ENCODE peak calls at places on chromosomes 7 and 10, in seven cellular contexts. T is thoracic aorta; G is amniotic stem cell; S is NCI-H1930; O is activated T-cell treated with anti-CD3 and anti-CD28 coated beads, Interleukin-2, amount 50 U/mL, for 24 hours; N is NCI-H345; Q is neural crest cell. Z is an unnamed sample.

GRCh38 chr10:18328941-18329340 is 188.7 kb downstream of the CACNB2 start:
- DNase-seq in T (no peak), G (no peak), S (no peak), O (no peak), N (no peak), Q (no peak), Z (no peak)

GRCh38 chr7:44292876-44293560 is 32.4 kb downstream of the CAMK2B start:
- DNase-seq in T (no peak), G (no peak), S (no peak), O (no peak), N (no peak), Q (no peak), Z (no peak)

GRCh38 chr10:30858499-30858898 is 173.2 kb downstream of the ZNF438 start:
- DNase-seq in T (no peak), G (no peak), S (no peak), O (no peak), N (no peak), Q (no peak), Z (no peak)

GRCh38 chr7:92613720-92614119 is 23.5 kb upstream of the FAM133B start:
- DNase-seq in T (no peak), G (no peak), S (no peak), O (no peak), N (no peak), Q (no peak), Z (no peak)

GRCh38 chr7:77338883-77339629 is 77.1 kb downstream of the GSAP start:
- DNase-seq in T (no peak), G (no peak), S (no peak), O (no peak), N (no peak), Q (no peak), Z (no peak)

GRCh38 chr10:131778842-131779241 is 122.0 kb upstream of the PPP2R2D start:
- DNase-seq in T (no peak), G (no peak), S (no peak), O (no peak), N (no peak), Q (no peak), Z (no peak)

GRCh38 chr10:133474833-133475734 is 21.3 kb downstream of the SCART1 start:
- DNase-seq in T (no peak), G (no peak), S (no peak), O (no peak), N (no peak), Q (no peak), Z (no peak)

GRCh38 chr7:55477781-55478374 is 94.4 kb downstream of the VOPP1 start:
- DNase-seq in T (no peak), G (peak), S (no peak), O (no peak), N (no peak), Q (no peak), Z (no peak)

GRCh38 chr7:40493609-40494041 is 358.8 kb downstream of the SUGCT start:
- DNase-seq in T (no peak), G (no peak), S (no peak), O (no peak), N (no peak), Q (no peak), Z (no peak)

GRCh38 chr7:19969859-19970493 is 196.6 kb upstream of the TMEM196 start:
- DNase-seq in T (no peak), G (no peak), S (no peak), O (no peak), N (no peak), Q (no peak), Z (peak)

GRCh38 chr10:20885678-20886077 is 11.4 kb downstream of the NEBL start:
- DNase-seq in T (no peak), G (no peak), S (no peak), O (no peak), N (no peak), Q (no peak), Z (no peak)

GRCh38 chr7:5237286-5237685 is 45.5 kb upstream of the SLC29A4 start:
- DNase-seq in T (no peak), G (no peak), S (no peak), O (no peak), N (no peak), Q (no peak), Z (no peak)

GRCh38 chr10:62422068-62422590 is 48.0 kb downstream of the ZNF365 start:
- DNase-seq in T (no peak), G (peak), S (no peak), O (no peak), N (no peak), Q (no peak), Z (no peak)

GRCh38 chr7:108347616-108348015 is 108.6 kb downstream of the NRCAM start:
- DNase-seq in T (no peak), G (no peak), S (no peak), O (no peak), N (no peak), Q (no peak), Z (no peak)

GRCh38 chr10:120423350-120424197 is 33.5 kb upstream of the PLPP4 start:
- DNase-seq in T (no peak), G (peak), S (no peak), O (no peak), N (peak), Q (peak), Z (peak)

GRCh38 chr7:42193457-42194111 is 43.4 kb downstream of the GLI3 start:
- DNase-seq in T (no peak), G (no peak), S (no peak), O (no peak), N (no peak), Q (no peak), Z (no peak)

Z was measured in HCT116.